ENCODE peak calls at places on chromosomes 4 and X, in six cellular contexts. M, V, U, Q, E and G are unnamed samples.

GRCh38 chrX:150692296-150692695 is 900 bp upstream of the MTMR1 start:
- DNase-seq in M (no peak), V (no peak), U (no peak), Q (no peak), E (no peak), G (no peak)

GRCh38 chr4:156999175-156999517 is 27.5 kb upstream of the PDGFC start:
- DNase-seq in U (no peak), E (no peak), Q (peak; percentile 77), M (peak; percentile 97), V (no peak), G (no peak)

GRCh38 chr4:6749340-6750171 is 33.0 kb upstream of the KIAA0232 start:
- DNase-seq in V (no peak), Q (peak; percentile 72), E (no peak), U (peak; percentile 89), M (peak; percentile 33), G (peak; percentile 95)

GRCh38 chrX:131791608-131792355 is 231.3 kb upstream of the STK26 start:
- DNase-seq in M (peak; percentile 10), Q (no peak), U (no peak), V (no peak), E (no peak), G (no peak)

GRCh38 chrX:149010026-149010898 is 494.8 kb downstream of the IDS start:
- DNase-seq in U (no peak), M (no peak), Q (no peak), E (no peak), V (no peak), G (peak; percentile 30)

GRCh38 chr4:74320559-74321118 is 12.4 kb downstream of the EPGN start:
- DNase-seq in V (no peak), M (peak; percentile 55), U (no peak), Q (peak; percentile 51), E (peak; percentile 63), G (peak; percentile 23)

GRCh38 chr4:40375090-40375489 is 40.0 kb downstream of the CHRNA9 start:
- DNase-seq in Q (no peak), M (no peak), V (no peak), U (no peak), E (no peak), G (no peak)

GRCh38 chr4:80295841-80296240 is 29.4 kb downstream of the FGF5 start:
- DNase-seq in Q (no peak), M (peak; percentile 60), V (no peak), E (no peak), U (no peak), G (no peak)

GRCh38 chr4:188305690-188306089 is 166.4 kb downstream of the TRIML1 start:
- DNase-seq in Q (no peak), M (no peak), E (no peak), V (no peak), U (no peak), G (no peak)

GRCh38 chr4:137641554-137641953 is 109.3 kb upstream of the PCDH18 start:
- DNase-seq in Q (no peak), E (no peak), V (no peak), M (no peak), U (no peak), G (peak; percentile 84)

GRCh38 chr4:161254375-161254774 is 909.4 kb downstream of the FSTL5 start:
- DNase-seq in E (no peak), V (no peak), M (no peak), U (no peak), Q (no peak), G (no peak)

GRCh38 chr4:161256172-161256571 is 907.6 kb downstream of the FSTL5 start:
- DNase-seq in E (peak; percentile 15), M (no peak), V (no peak), Q (no peak), U (no peak), G (no peak)

GRCh38 chr4:161252520-161253141 is 911.2 kb downstream of the FSTL5 start:
- DNase-seq in Q (no peak), U (no peak), E (no peak), M (peak; percentile 0), V (no peak), G (no peak)

GRCh38 chr4:161260819-161261218 is 903.0 kb downstream of the FSTL5 start:
- DNase-seq in Q (no peak), V (no peak), E (no peak), U (no peak), M (no peak), G (no peak)

GRCh38 chr4:161256716-161257115 is 907.1 kb downstream of the FSTL5 start:
- DNase-seq in M (no peak), V (no peak), E (peak; percentile 7), U (no peak), Q (no peak), G (no peak)
- TF ChIP-seq CTCF in M (peak; percentile 7), V (no peak), E (peak; percentile 27), U (no peak), Q (no peak), G (no peak)

GRCh38 chr4:148704291-148704690 is 262.1 kb upstream of the NR3C2 start:
- DNase-seq in V (no peak), Q (no peak), M (no peak), U (no peak), E (peak; percentile 12), G (no peak)
- TF ChIP-seq CTCF in V (no peak), Q (no peak), M (no peak), U (no peak), E (peak; percentile 38), G (no peak)

GRCh38 chr4:183449193-183449888 is 4.9 kb downstream of the CDKN2AIP start:
- DNase-seq in V (no peak), Q (no peak), M (peak; percentile 94), E (no peak), U (no peak), G (no peak)

GRCh38 chr4:183444953-183445543 is 612 bp downstream of the CDKN2AIP start:
- DNase-seq in E (no peak), M (no peak), V (no peak), Q (peak; percentile 41), U (peak; percentile 60), G (peak; percentile 81)

GRCh38 chr4:183448436-183448835 is 4.0 kb downstream of the CDKN2AIP start:
- DNase-seq in M (no peak), V (no peak), U (no peak), Q (no peak), E (no peak), G (no peak)

GRCh38 chr4:183450108-183450507 is 5.7 kb downstream of the CDKN2AIP start:
- DNase-seq in Q (no peak), M (no peak), U (no peak), V (no peak), E (no peak), G (no peak)

DNA sequence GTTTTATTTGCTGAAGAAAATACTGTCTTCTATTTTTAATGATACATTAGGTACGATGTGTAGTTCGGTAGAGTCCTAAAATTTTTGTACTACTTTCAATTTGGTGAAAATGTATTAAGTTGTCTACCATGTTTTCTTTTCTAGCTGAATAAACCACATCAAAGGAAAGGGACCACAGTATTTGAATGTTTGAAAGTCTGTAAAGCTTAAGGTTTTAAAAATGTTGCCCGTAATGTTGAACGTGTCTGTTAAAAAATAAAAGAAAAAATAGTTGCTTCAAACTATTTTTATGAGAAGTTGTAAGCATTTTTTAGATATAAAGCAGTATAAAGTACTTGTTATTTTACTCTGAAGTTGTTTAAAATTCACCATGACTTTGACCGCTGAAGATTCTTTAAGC is 3.2 kb downstream of the CDKN2AIP start:
- DNase-seq in Q (no peak), E (no peak), V (no peak), M (no peak), U (no peak), G (no peak)
- TF ChIP-seq CTCF in Q (no peak), E (no peak), V (no peak), M (no peak), U (no peak), G (no peak)

GRCh38 chr4:16505726-16506125 is 279.5 kb upstream of the TAPT1 start:
- DNase-seq in E (peak; percentile 79), Q (no peak), V (no peak), M (peak; percentile 23), U (no peak), G (peak; percentile 15)
- TF ChIP-seq CTCF in E (peak; percentile 68), Q (no peak), V (no peak), M (peak; percentile 39), U (peak; percentile 49), G (peak; percentile 52)

GRCh38 chrX:12446342-12447075 is 308.2 kb downstream of the FRMPD4 start:
- DNase-seq in E (no peak), M (peak; percentile 55), Q (no peak), V (no peak), U (no peak), G (no peak)

GRCh38 chrX:12440245-12440644 is 302.0 kb downstream of the FRMPD4 start:
- DNase-seq in V (no peak), Q (no peak), M (no peak), U (no peak), E (no peak), G (no peak)

GRCh38 chrX:12439396-12439795 is 301.1 kb downstream of the FRMPD4 start:
- DNase-seq in M (no peak), E (no peak), V (no peak), U (no peak), Q (no peak), G (no peak)

GRCh38 chrX:12443534-12444098 is 305.3 kb downstream of the FRMPD4 start:
- DNase-seq in U (no peak), M (no peak), V (no peak), E (no peak), Q (no peak), G (no peak)

DNA sequence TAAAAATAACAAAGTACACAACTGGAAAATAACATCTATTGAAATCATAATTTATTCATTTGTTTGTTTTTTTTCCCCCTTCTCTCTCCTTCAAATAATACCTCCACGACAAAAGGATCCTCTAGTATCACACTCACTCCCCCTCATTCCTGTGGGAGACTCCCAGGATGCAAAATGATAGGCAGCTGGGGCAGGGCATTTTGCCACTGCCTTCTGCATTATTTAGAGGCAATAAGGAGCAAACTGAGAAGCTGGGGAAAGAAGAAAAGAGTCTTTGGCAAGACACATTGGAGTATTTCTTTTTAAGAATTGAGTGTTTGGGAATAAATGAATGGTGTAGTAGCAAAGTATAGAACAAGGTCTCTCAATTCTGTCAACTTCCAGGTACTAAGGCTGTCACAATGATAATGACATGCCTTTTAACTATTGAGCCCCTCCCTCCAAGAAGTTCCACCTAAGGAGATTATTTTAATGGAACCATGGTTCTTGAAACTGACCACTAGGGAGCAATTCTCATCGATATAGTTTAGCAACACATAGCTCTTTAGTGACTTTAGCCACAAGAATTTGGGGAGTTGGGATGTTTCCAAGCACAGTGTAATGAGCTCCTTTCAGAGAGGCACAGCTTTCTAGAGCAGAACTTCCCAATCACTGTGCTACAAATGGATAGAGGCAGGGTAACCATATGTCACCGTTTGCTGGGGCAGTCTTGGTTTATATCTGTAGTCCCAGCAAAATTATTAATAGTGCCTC is 303.3 kb downstream of the FRMPD4 start:
- DNase-seq in V (no peak), M (peak; percentile 87), U (no peak), E (no peak), Q (no peak), G (no peak)
- TF ChIP-seq CTCF in V (no peak), M (peak; percentile 29), U (no peak), E (no peak), Q (no peak), G (peak; percentile 23)

GRCh38 chr4:160009656-160010493 is 907.0 kb downstream of the RAPGEF2 start:
- DNase-seq in E (no peak), Q (no peak), U (no peak), M (no peak), V (no peak), G (peak; percentile 17)
- TF ChIP-seq CTCF in E (no peak), Q (no peak), U (no peak), M (no peak), V (no peak), G (no peak)

DNA sequence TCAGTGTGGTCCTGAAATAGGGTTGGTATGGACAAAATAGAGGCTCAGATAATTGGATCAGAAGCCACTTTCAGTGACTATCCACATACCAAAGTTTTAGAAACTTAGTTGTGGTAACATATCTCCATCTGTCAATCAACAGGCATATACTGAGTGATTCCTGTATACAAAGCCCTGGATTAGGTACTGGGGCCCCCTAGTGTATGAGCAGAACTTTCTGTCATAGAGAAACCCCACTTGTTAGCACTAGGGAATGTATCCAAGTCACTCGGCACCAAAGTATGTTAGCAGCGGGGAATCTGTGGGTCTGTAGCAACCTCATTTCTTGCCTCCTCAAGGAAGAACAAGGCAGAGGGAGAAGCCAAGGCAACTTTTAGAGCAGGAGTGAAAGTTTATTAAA is 50.7 kb downstream of the MAP7D3 start:
- DNase-seq in M (peak; percentile 58), U (no peak), V (no peak), E (peak; percentile 23), Q (no peak), G (no peak)
- TF ChIP-seq CTCF in M (peak; percentile 45), U (peak; percentile 62), V (no peak), E (peak; percentile 44), Q (peak; percentile 17), G (peak; percentile 51)